ENCODE peak calls at places on chromosomes 3 and 15, in five cellular contexts. A is thoracic aorta, U is cardiac fibroblast, W is epithelial cell of proximal tubule, E is fibroblast of the aortic adventitia. T is an unnamed sample.

GRCh38 chr3:44993471-44994205 is 17.6 kb downstream of the EXOSC7 start:
- DNase-seq in E (peak; percentile 59), A (no peak), U (peak; percentile 45), W (peak; percentile 63), T (no peak)

GRCh38 chr3:192929755-192930491 is 12.3 kb upstream of the MB21D2 start:
- DNase-seq in E (peak; percentile 10), W (no peak), U (peak; percentile 50), A (no peak), T (no peak)

GRCh38 chr3:12708584-12709192 is 44.8 kb upstream of the RAF1 start:
- DNase-seq in W (peak; percentile 61), E (peak; percentile 90), U (peak; percentile 76), A (peak; percentile 56), T (peak; percentile 71)

GRCh38 chr3:134807189-134807588 is 12.1 kb downstream of the EPHB1 start:
- DNase-seq in W (no peak), E (no peak), A (no peak), U (no peak), T (no peak)

GRCh38 chr3:12796171-12797123 is at the start of gene CAND2:
- DNase-seq in E (peak; percentile 28), W (no peak), U (peak; percentile 49), A (peak; percentile 43), T (no peak)

GRCh38 chr3:136817448-136817847 is 1.5 kb upstream of the SLC35G2 start:
- DNase-seq in E (peak; percentile 21), W (no peak), U (no peak), A (no peak), T (no peak)

GRCh38 chr3:128491071-128491899 is 1.7 kb downstream of the GATA2 start:
- DNase-seq in A (no peak), U (no peak), E (no peak), W (no peak), T (no peak)

GRCh38 chr15:97909291-97909891 is 51.1 kb upstream of the ARRDC4 start:
- DNase-seq in U (peak; percentile 73), A (no peak), E (peak; percentile 66), W (no peak), T (peak; percentile 5)

GRCh38 chr3:396293-396692 is 199.7 kb downstream of the CHL1 start:
- DNase-seq in E (no peak), U (no peak), W (no peak), A (no peak), T (no peak)

GRCh38 chr3:187238239-187238638 is 41.0 kb downstream of the RTP1 start:
- DNase-seq in W (no peak), A (no peak), E (peak; percentile 20), U (no peak), T (no peak)

GRCh38 chr3:171168086-171168485 is 141.6 kb upstream of the SLC2A2 start:
- DNase-seq in E (peak; percentile 25), W (peak; percentile 94), A (no peak), U (peak; percentile 47), T (no peak)

GRCh38 chr15:101669744-101670143 is 17.6 kb upstream of the TM2D3 start:
- DNase-seq in W (no peak), U (peak; percentile 56), A (no peak), E (peak; percentile 48), T (no peak)

GRCh38 chr3:180319461-180319860 is 282.5 kb upstream of the TTC14 start:
- DNase-seq in A (no peak), W (no peak), U (no peak), E (peak; percentile 28), T (no peak)

GRCh38 chr15:60339236-60339635 is 58.5 kb downstream of the ANXA2 start:
- DNase-seq in A (no peak), W (no peak), U (no peak), E (no peak), T (no peak)

GRCh38 chr3:100030914-100031313 is 83.4 kb downstream of the FILIP1L start:
- DNase-seq in U (no peak), A (no peak), W (no peak), E (no peak), T (no peak)

GRCh38 chr3:45153658-45154437 is 7.7 kb upstream of the CDCP1 start:
- DNase-seq in A (no peak), W (no peak), U (peak; percentile 67), E (peak; percentile 73), T (no peak)

GRCh38 chr3:101950985-101951733 is 101.8 kb downstream of the NFKBIZ start:
- DNase-seq in E (no peak), A (no peak), U (peak; percentile 34), W (no peak), T (no peak)

GRCh38 chr15:35209838-35210237 is 124.7 kb upstream of the NANOGP8 start:
- DNase-seq in W (peak; percentile 33), E (no peak), U (peak; percentile 5), A (no peak), T (no peak)

GRCh38 chr15:90564109-90564508 is 34.4 kb downstream of the CRTC3 start:
- DNase-seq in A (no peak), E (no peak), U (no peak), W (no peak), T (no peak)

GRCh38 chr3:13770390-13771169 is 109.3 kb downstream of the WNT7A start:
- DNase-seq in U (no peak), W (no peak), E (no peak), A (no peak), T (no peak)

GRCh38 chr15:40747685-40748631 is 7.1 kb downstream of the RMDN3 start:
- DNase-seq in E (no peak), U (no peak), W (no peak), A (no peak), T (no peak)

GRCh38 chr3:190051643-190052042 is 69.1 kb downstream of the P3H2 start:
- DNase-seq in U (no peak), W (no peak), E (no peak), A (no peak), T (no peak)

DNA sequence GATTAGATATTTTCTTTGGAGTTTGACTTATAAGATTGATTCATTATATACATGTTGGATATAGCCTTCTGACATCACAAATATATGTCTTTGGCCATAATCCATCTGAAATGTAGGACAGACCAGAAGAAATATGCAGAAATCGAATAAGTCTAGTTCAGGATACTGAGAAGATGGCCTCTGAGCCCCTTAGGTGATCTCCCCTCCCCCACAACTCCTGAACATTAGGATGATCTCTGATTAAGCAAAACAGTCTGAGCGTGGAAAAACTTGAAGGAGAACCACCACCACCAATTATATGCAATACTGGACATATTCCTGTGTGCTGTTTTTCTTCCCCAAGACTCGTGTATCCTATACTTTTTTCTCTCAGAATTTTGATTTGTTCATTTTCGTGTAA is 3.2 kb downstream of the SETD5 start:
- DNase-seq in U (no peak), W (no peak), E (no peak), A (no peak), T (no peak)
- H3K4me3 ChIP-seq in U (peak overlapping the region; percentile 92), W (peak overlapping the region; percentile 12), E (peak overlapping the region; percentile 44), A (peak overlapping the region; percentile 6), T (no peak overlapping the region)

GRCh38 chr3:66418432-66419052 is 82.3 kb downstream of the LRIG1 start:
- DNase-seq in U (no peak), W (no peak), E (no peak), A (peak; percentile 69), T (no peak)
- TF ChIP-seq CTCF in U (no peak), W (no peak), E (no peak), A (no peak), T (no peak)

GRCh38 chr15:99057697-99058420 is 47.0 kb upstream of the SYNM start:
- DNase-seq in A (no peak), E (no peak), U (no peak), W (peak; percentile 20), T (no peak)
- H3K4me3 ChIP-seq in A (no peak overlapping the region), E (no peak overlapping the region), U (no peak overlapping the region), W (no peak overlapping the region), T (no peak overlapping the region)

DNA sequence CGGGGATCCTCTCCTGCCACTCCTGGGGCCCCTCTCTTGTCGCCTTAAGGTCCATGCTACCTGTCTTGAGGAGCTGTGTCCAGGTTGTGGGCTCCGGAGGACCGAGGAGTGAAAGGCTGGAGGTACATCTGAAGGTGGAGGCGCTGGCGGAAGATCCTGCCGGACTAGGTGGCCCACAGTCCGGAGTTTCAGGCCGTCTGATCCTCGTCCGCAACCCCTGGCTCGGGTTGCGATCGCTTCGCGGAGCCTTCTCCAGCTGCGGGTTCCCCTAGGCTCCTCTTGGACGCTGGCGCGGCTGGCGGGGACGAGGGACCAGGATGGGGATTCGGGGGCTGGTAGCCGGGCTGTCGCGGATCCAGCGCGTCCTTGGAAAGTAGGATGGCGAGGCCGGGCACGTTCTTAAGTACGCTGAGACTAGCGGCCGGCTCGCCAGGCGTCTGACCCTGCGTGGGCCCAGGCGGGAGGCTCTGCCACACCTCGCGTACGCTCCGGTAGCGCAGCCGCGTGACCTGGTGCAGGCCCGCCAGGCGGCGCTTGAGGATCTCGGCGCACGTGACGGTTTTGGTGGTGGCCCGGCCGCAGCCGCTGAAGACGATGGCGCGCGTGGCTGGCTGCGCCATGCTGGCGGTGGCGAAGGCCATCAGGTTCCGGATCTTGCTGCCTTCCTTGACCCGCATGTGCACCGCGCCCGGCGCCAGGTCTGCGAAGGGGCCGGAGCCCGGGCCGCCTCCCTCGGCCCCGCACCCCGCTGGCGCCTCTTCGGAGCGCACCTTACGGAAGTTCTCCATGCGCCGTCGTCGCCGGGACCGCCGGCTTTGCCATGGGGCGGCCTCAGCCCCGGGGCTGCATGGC is 550 bp downstream of the RPP25 start:
- DNase-seq in W (no peak), A (peak; percentile 19), U (peak; percentile 85), E (peak; percentile 60), T (no peak)
- TF ChIP-seq CTCF in W (peak; percentile 47), A (peak; percentile 32), U (peak; percentile 24), E (peak; percentile 40), T (peak; percentile 43)

GRCh38 chr3:174859109-174859735 is at the start of gene NAALADL2:
- DNase-seq in E (no peak), U (no peak), W (no peak), A (no peak), T (no peak)
- H3K4me3 ChIP-seq in E (no peak within 1 kb of the TSS), U (no peak within 1 kb of the TSS), W (no peak within 1 kb of the TSS), A (no peak within 1 kb of the TSS), T (no peak within 1 kb of the TSS)